ENCODE peak calls at places on chromosomes 6 and 20, in nine cellular contexts. One of them, this sample, is unnamed.

GRCh38 chr6:135932651-135933050 is 81.2 kb downstream of the PDE7B start:
- DNase-seq in neural progenitor cell: no peak
- DNase-seq in pancreas: no peak
- DNase-seq in M059J: no peak
- DNase-seq in fibroblast of gingiva: no peak
- DNase-seq in choroid plexus epithelial cell: no peak
- DNase-seq in Daoy: no peak
- DNase-seq in uterus: no peak
- DNase-seq in naive thymus-derived CD8-positive, alpha-beta T cell: no peak
- DNase-seq in this sample: no peak

GRCh38 chr6:71349976-71350615 is 61.5 kb downstream of the OGFRL1 start:
- DNase-seq in Daoy: no peak
- DNase-seq in choroid plexus epithelial cell: peak
- DNase-seq in naive thymus-derived CD8-positive, alpha-beta T cell: no peak
- DNase-seq in M059J: peak
- DNase-seq in pancreas: no peak
- DNase-seq in uterus: peak
- DNase-seq in neural progenitor cell: no peak
- DNase-seq in fibroblast of gingiva: peak
- DNase-seq in this sample: no peak

GRCh38 chr20:44841955-44842354 is 31.6 kb upstream of the RIMS4 start:
- DNase-seq in neural progenitor cell: no peak
- DNase-seq in uterus: no peak
- DNase-seq in M059J: no peak
- DNase-seq in pancreas: no peak
- DNase-seq in naive thymus-derived CD8-positive, alpha-beta T cell: no peak
- DNase-seq in fibroblast of gingiva: no peak
- DNase-seq in Daoy: no peak
- DNase-seq in choroid plexus epithelial cell: no peak
- DNase-seq in this sample: no peak

GRCh38 chr6:111524735-111525134 is 41.7 kb upstream of the REV3L start:
- DNase-seq in Daoy: no peak
- DNase-seq in fibroblast of gingiva: no peak
- DNase-seq in naive thymus-derived CD8-positive, alpha-beta T cell: no peak
- DNase-seq in neural progenitor cell: no peak
- DNase-seq in M059J: no peak
- DNase-seq in pancreas: no peak
- DNase-seq in uterus: no peak
- DNase-seq in choroid plexus epithelial cell: no peak
- DNase-seq in this sample: no peak

GRCh38 chr6:147508073-147508870 is at the start of gene SAMD5:
- DNase-seq in pancreas: peak
- DNase-seq in neural progenitor cell: peak
- DNase-seq in Daoy: peak
- DNase-seq in choroid plexus epithelial cell: peak
- DNase-seq in fibroblast of gingiva: peak
- DNase-seq in uterus: peak
- DNase-seq in M059J: peak
- DNase-seq in naive thymus-derived CD8-positive, alpha-beta T cell: no peak
- DNase-seq in this sample: peak

GRCh38 chr6:136550330-136551071 is at the start of gene MAP7:
- DNase-seq in M059J: peak
- DNase-seq in choroid plexus epithelial cell: no peak
- DNase-seq in Daoy: peak
- DNase-seq in fibroblast of gingiva: no peak
- DNase-seq in naive thymus-derived CD8-positive, alpha-beta T cell: peak
- DNase-seq in pancreas: peak
- DNase-seq in neural progenitor cell: peak
- DNase-seq in uterus: peak
- DNase-seq in this sample: peak

GRCh38 chr20:33925867-33926266 is 67.8 kb upstream of the RALY start:
- DNase-seq in M059J: no peak
- DNase-seq in uterus: no peak
- DNase-seq in pancreas: no peak
- DNase-seq in naive thymus-derived CD8-positive, alpha-beta T cell: no peak
- DNase-seq in fibroblast of gingiva: no peak
- DNase-seq in Daoy: no peak
- DNase-seq in choroid plexus epithelial cell: peak
- DNase-seq in neural progenitor cell: no peak
- DNase-seq in this sample: no peak

GRCh38 chr6:91276315-91276714 is 689.4 kb upstream of the MAP3K7 start:
- DNase-seq in M059J: no peak
- DNase-seq in pancreas: no peak
- DNase-seq in Daoy: no peak
- DNase-seq in fibroblast of gingiva: no peak
- DNase-seq in choroid plexus epithelial cell: peak
- DNase-seq in neural progenitor cell: peak
- DNase-seq in naive thymus-derived CD8-positive, alpha-beta T cell: no peak
- DNase-seq in uterus: no peak
- DNase-seq in this sample: peak

GRCh38 chr6:135257641-135258405 is 76.7 kb downstream of the MYB start:
- DNase-seq in choroid plexus epithelial cell: peak
- DNase-seq in naive thymus-derived CD8-positive, alpha-beta T cell: no peak
- DNase-seq in fibroblast of gingiva: no peak
- DNase-seq in pancreas: no peak
- DNase-seq in Daoy: no peak
- DNase-seq in M059J: peak
- DNase-seq in uterus: no peak
- DNase-seq in neural progenitor cell: no peak
- DNase-seq in this sample: no peak

GRCh38 chr6:106119991-106120390 is 33.9 kb downstream of the PRDM1 start:
- DNase-seq in fibroblast of gingiva: no peak
- DNase-seq in uterus: no peak
- DNase-seq in Daoy: no peak
- DNase-seq in M059J: no peak
- DNase-seq in pancreas: no peak
- DNase-seq in naive thymus-derived CD8-positive, alpha-beta T cell: no peak
- DNase-seq in neural progenitor cell: no peak
- DNase-seq in choroid plexus epithelial cell: no peak
- DNase-seq in this sample: no peak

GRCh38 chr6:127877231-127877630 is 23.6 kb downstream of the THEMIS start:
- DNase-seq in choroid plexus epithelial cell: no peak
- DNase-seq in fibroblast of gingiva: no peak
- DNase-seq in pancreas: no peak
- DNase-seq in neural progenitor cell: no peak
- DNase-seq in uterus: no peak
- DNase-seq in M059J: no peak
- DNase-seq in Daoy: no peak
- DNase-seq in naive thymus-derived CD8-positive, alpha-beta T cell: no peak
- DNase-seq in this sample: no peak

GRCh38 chr6:22954749-22955385 is 385.5 kb downstream of the HDGFL1 start:
- DNase-seq in naive thymus-derived CD8-positive, alpha-beta T cell: no peak
- DNase-seq in M059J: peak
- DNase-seq in uterus: no peak
- DNase-seq in neural progenitor cell: no peak
- DNase-seq in fibroblast of gingiva: peak
- DNase-seq in choroid plexus epithelial cell: peak
- DNase-seq in pancreas: no peak
- DNase-seq in Daoy: no peak
- DNase-seq in this sample: no peak

GRCh38 chr6:131258816-131259476 is 123.7 kb downstream of the AKAP7 start:
- DNase-seq in fibroblast of gingiva: no peak
- DNase-seq in uterus: no peak
- DNase-seq in pancreas: peak
- DNase-seq in M059J: peak
- DNase-seq in neural progenitor cell: peak
- DNase-seq in choroid plexus epithelial cell: peak
- DNase-seq in naive thymus-derived CD8-positive, alpha-beta T cell: no peak
- DNase-seq in Daoy: no peak
- DNase-seq in this sample: no peak

GRCh38 chr6:130761286-130761685 is 65.9 kb upstream of the SMLR1 start:
- DNase-seq in neural progenitor cell: no peak
- DNase-seq in Daoy: no peak
- DNase-seq in pancreas: no peak
- DNase-seq in choroid plexus epithelial cell: no peak
- DNase-seq in fibroblast of gingiva: peak
- DNase-seq in naive thymus-derived CD8-positive, alpha-beta T cell: no peak
- DNase-seq in uterus: no peak
- DNase-seq in M059J: no peak
- DNase-seq in this sample: no peak

GRCh38 chr20:33251496-33251895 is 15.7 kb downstream of the BPIFA1 start:
- DNase-seq in choroid plexus epithelial cell: no peak
- DNase-seq in neural progenitor cell: no peak
- DNase-seq in M059J: no peak
- DNase-seq in Daoy: no peak
- DNase-seq in fibroblast of gingiva: no peak
- DNase-seq in pancreas: no peak
- DNase-seq in uterus: no peak
- DNase-seq in naive thymus-derived CD8-positive, alpha-beta T cell: no peak
- DNase-seq in this sample: no peak

GRCh38 chr6:97133071-97133470 is 149.9 kb downstream of the MMS22L start:
- DNase-seq in fibroblast of gingiva: no peak
- DNase-seq in naive thymus-derived CD8-positive, alpha-beta T cell: no peak
- DNase-seq in pancreas: no peak
- DNase-seq in M059J: peak
- DNase-seq in Daoy: peak
- DNase-seq in uterus: no peak
- DNase-seq in choroid plexus epithelial cell: peak
- DNase-seq in neural progenitor cell: no peak
- DNase-seq in this sample: no peak

GRCh38 chr6:12339022-12339421 is 48.9 kb downstream of the EDN1 start:
- DNase-seq in naive thymus-derived CD8-positive, alpha-beta T cell: no peak
- DNase-seq in M059J: no peak
- DNase-seq in uterus: no peak
- DNase-seq in pancreas: no peak
- DNase-seq in Daoy: no peak
- DNase-seq in neural progenitor cell: no peak
- DNase-seq in fibroblast of gingiva: no peak
- DNase-seq in choroid plexus epithelial cell: no peak
- DNase-seq in this sample: no peak

This sample was measured in D341Med.